ENCODE peak calls at places on chromosomes 1 and 21, in five cellular contexts. One of them, this sample, is unnamed.
A peak's percentile ranks its signal among the peaks of the same experiment; 100 is the strongest.

GRCh38 chr1:167750641-167751040 is 28.9 kb downstream of the MPZL1 start:
- DNase-seq in ovary: no peak
- DNase-seq in neural crest cell: no peak
- DNase-seq in adrenal gland: no peak
- DNase-seq in WTC11: no peak
- DNase-seq in this sample: no peak

GRCh38 chr1:73593379-73593778 is 604.6 kb downstream of the LRRIQ3 start:
- DNase-seq in neural crest cell: no peak
- DNase-seq in adrenal gland: peak; percentile 69
- DNase-seq in WTC11: no peak
- DNase-seq in ovary: peak; percentile 13
- DNase-seq in this sample: peak; percentile 67

GRCh38 chr1:164805399-164805798 is 246.4 kb downstream of the PBX1 start:
- DNase-seq in ovary: no peak
- DNase-seq in neural crest cell: no peak
- DNase-seq in WTC11: no peak
- DNase-seq in adrenal gland: no peak
- DNase-seq in this sample: no peak

GRCh38 chr1:202692959-202693555 is 17.2 kb downstream of the SYT2 start:
- DNase-seq in WTC11: peak; percentile 90
- DNase-seq in adrenal gland: peak; percentile 79
- DNase-seq in ovary: peak; percentile 73
- DNase-seq in neural crest cell: peak; percentile 89
- DNase-seq in this sample: peak; percentile 89

GRCh38 chr1:111789666-111790316 is 34.1 kb downstream of the DDX20 start:
- DNase-seq in adrenal gland: no peak
- DNase-seq in WTC11: no peak
- DNase-seq in neural crest cell: no peak
- DNase-seq in ovary: no peak
- DNase-seq in this sample: peak; percentile 27

GRCh38 chr1:6448749-6449631 is 17.0 kb downstream of the TNFRSF25 start:
- DNase-seq in adrenal gland: no peak
- DNase-seq in WTC11: peak; percentile 73
- DNase-seq in ovary: peak; percentile 44
- DNase-seq in neural crest cell: peak; percentile 51
- DNase-seq in this sample: peak; percentile 24

GRCh38 chr1:58909914-58910681 is 126.3 kb upstream of the JUN start:
- DNase-seq in neural crest cell: no peak
- DNase-seq in ovary: no peak
- DNase-seq in WTC11: no peak
- DNase-seq in adrenal gland: no peak
- DNase-seq in this sample: no peak

GRCh38 chr1:36178479-36179219 is 22.7 kb downstream of the MAP7D1 start:
- DNase-seq in ovary: no peak
- DNase-seq in adrenal gland: no peak
- DNase-seq in neural crest cell: no peak
- DNase-seq in WTC11: peak; percentile 93
- DNase-seq in this sample: no peak

GRCh38 chr21:42061866-42062542 is 9.1 kb upstream of the UMODL1 start:
- DNase-seq in neural crest cell: no peak
- DNase-seq in adrenal gland: no peak
- DNase-seq in WTC11: no peak
- DNase-seq in ovary: no peak
- DNase-seq in this sample: no peak

GRCh38 chr21:38167345-38167744 is 89.4 kb upstream of the KCNJ15 start:
- DNase-seq in WTC11: no peak
- DNase-seq in ovary: no peak
- DNase-seq in adrenal gland: no peak
- DNase-seq in neural crest cell: no peak
- DNase-seq in this sample: no peak

GRCh38 chr21:38175321-38175720 is 81.5 kb upstream of the KCNJ15 start:
- DNase-seq in WTC11: no peak
- DNase-seq in ovary: no peak
- DNase-seq in neural crest cell: no peak
- DNase-seq in adrenal gland: no peak
- DNase-seq in this sample: no peak

GRCh38 chr21:38170705-38171682 is 85.8 kb upstream of the KCNJ15 start:
- DNase-seq in neural crest cell: no peak
- DNase-seq in ovary: no peak
- DNase-seq in WTC11: no peak
- DNase-seq in adrenal gland: no peak
- DNase-seq in this sample: peak; percentile 47

GRCh38 chr21:38170283-38170682 is 86.5 kb upstream of the KCNJ15 start:
- DNase-seq in WTC11: peak; percentile 44
- DNase-seq in ovary: no peak
- DNase-seq in adrenal gland: no peak
- DNase-seq in neural crest cell: no peak
- DNase-seq in this sample: peak; percentile 68

DNA sequence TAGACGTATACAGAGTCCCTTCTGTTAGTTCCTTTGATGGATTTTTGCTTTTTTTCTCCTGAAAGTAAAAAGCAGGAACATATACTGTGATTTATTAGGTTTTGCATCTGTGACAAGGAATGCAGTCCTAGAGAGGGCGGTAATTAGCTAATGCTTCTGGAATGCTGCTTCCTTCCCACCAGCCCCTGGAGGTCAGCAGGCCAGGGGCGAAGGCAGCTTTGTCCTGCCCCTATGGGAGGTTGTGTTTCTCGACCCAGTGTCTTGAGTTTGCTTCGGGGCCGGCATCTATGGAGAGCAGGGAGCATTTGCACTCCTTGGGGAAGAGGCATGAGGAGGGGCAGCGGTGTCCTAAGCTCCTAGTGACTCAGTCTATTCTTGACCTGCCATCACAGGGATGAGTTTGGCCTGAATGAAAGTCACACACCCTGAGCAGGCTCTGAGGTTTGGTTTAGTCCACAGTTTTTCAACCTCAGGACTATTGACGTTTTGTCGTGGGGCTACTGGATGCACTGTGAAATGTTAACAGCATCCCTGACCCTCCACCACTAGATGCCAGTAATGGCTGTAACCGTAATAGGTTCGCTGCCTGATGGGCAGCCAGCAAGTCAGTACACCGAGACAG is 85.0 kb upstream of the KCNJ15 start:
- DNase-seq in neural crest cell: peak; percentile 10
- DNase-seq in adrenal gland: no peak
- DNase-seq in ovary: no peak
- DNase-seq in WTC11: peak; percentile 60
- DNase-seq in this sample: peak; percentile 33
- TF ChIP-seq CTCF in neural crest cell: peak; percentile 28
- TF ChIP-seq CTCF in adrenal gland: no peak
- TF ChIP-seq CTCF in ovary: no peak
- TF ChIP-seq CTCF in WTC11: no peak
- TF ChIP-seq CTCF in this sample: peak; percentile 4

GRCh38 chr1:160031368-160032164 is at the start of gene PIGM:
- DNase-seq in adrenal gland: peak; percentile 96
- DNase-seq in neural crest cell: peak; percentile 87
- DNase-seq in WTC11: peak; percentile 99
- DNase-seq in ovary: peak; percentile 93
- DNase-seq in this sample: peak; percentile 99
- TF ChIP-seq CTCF in adrenal gland: no peak
- TF ChIP-seq CTCF in neural crest cell: no peak
- TF ChIP-seq CTCF in WTC11: no peak
- TF ChIP-seq CTCF in ovary: no peak
- TF ChIP-seq CTCF in this sample: no peak

GRCh38 chr21:36705679-36706481 is 7.0 kb downstream of the SIM2 start:
- DNase-seq in WTC11: peak; percentile 78
- DNase-seq in adrenal gland: no peak
- DNase-seq in ovary: no peak
- DNase-seq in neural crest cell: no peak
- DNase-seq in this sample: no peak
- TF ChIP-seq CTCF in WTC11: peak; percentile 81
- TF ChIP-seq CTCF in adrenal gland: no peak
- TF ChIP-seq CTCF in ovary: no peak
- TF ChIP-seq CTCF in neural crest cell: no peak
- TF ChIP-seq CTCF in this sample: no peak

DNA sequence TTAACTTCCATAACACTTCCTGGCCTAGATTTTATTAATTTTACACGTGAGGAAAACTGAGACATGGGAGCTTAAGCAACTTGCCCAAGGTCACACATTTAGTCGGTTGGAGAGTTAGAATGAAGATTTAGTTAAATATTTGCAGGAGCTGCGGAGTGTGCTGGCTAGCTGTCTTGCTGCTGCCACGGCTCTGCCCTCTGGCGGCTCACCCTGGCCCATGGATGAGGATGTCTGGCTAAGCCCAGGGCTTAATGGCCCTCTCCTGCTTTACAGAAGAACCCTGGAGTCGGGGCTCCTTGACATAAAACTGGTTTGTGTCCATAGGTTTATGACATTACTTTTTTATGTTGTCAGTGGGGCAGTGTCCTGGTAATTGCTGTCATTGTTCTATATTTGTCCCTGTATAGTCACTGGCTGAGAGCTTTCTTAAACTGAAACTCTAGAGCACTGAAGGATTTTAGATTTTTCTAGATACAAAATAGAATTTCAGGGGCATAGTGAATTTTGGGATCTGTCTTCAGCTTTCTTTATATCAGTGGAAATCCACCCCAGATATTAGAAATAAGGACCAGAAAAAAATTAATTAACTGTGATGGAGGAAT is 88.9 kb upstream of the WLS start:
- DNase-seq in adrenal gland: peak; percentile 86
- DNase-seq in WTC11: peak; percentile 73
- DNase-seq in neural crest cell: peak; percentile 55
- DNase-seq in ovary: peak; percentile 73
- DNase-seq in this sample: no peak
- TF ChIP-seq CTCF in adrenal gland: peak; percentile 60
- TF ChIP-seq CTCF in WTC11: no peak
- TF ChIP-seq CTCF in neural crest cell: peak; percentile 79
- TF ChIP-seq CTCF in ovary: peak; percentile 61
- TF ChIP-seq CTCF in this sample: no peak

DNA sequence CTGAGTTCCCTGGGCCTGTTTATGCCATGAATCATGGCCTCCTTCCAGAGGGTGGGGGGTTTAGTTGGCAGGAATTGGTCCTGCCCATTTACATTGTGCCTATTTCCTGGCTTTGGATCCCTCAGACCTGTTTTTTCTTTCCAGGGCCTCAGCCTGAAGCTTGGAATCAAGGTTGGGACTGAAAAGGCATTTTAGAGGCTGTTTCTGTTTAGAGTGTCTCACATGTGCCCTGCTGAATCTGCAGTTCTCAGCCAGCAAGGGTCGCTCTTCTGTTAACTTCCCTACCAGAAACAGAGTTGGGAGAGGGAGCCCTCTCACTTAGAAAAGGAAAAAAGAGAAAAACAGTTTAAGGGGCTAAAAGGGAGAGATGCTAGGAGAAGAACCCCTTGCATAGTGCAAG is 191.1 kb downstream of the PTPRC start:
- DNase-seq in WTC11: peak; percentile 19
- DNase-seq in neural crest cell: no peak
- DNase-seq in ovary: no peak
- DNase-seq in adrenal gland: no peak
- DNase-seq in this sample: peak; percentile 20
- TF ChIP-seq CTCF in WTC11: no peak
- TF ChIP-seq CTCF in neural crest cell: peak; percentile 32
- TF ChIP-seq CTCF in ovary: no peak
- TF ChIP-seq CTCF in adrenal gland: no peak
- TF ChIP-seq CTCF in this sample: no peak

GRCh38 chr1:179706339-179706941 is 36.7 kb upstream of the FAM163A start:
- DNase-seq in adrenal gland: peak; percentile 79
- DNase-seq in WTC11: peak; percentile 53
- DNase-seq in neural crest cell: peak; percentile 68
- DNase-seq in ovary: peak; percentile 54
- DNase-seq in this sample: peak; percentile 78
- TF ChIP-seq CTCF in adrenal gland: peak; percentile 79
- TF ChIP-seq CTCF in WTC11: peak; percentile 68
- TF ChIP-seq CTCF in neural crest cell: peak; percentile 91
- TF ChIP-seq CTCF in ovary: peak; percentile 22
- TF ChIP-seq CTCF in this sample: peak; percentile 92